ENCODE peak calls at places on chromosomes 2 and 18, in six cellular contexts. F is NCI-H1105, R is H4, D is substantia nigra, M is upper lobe of right lung, K is naive B cell. G is an unnamed sample.

GRCh38 chr18:23593720-23594119 is 7.4 kb upstream of the NPC1 start:
- DNase-seq in D (no peak), F (no peak), M (no peak), R (peak), K (no peak), G (no peak)

GRCh38 chr2:202147775-202148174 is 74.7 kb downstream of the KIAA2012 start:
- DNase-seq in D (no peak), K (no peak), M (no peak), F (no peak), R (no peak), G (no peak)

GRCh38 chr2:207768891-207769596 is 662 bp downstream of the FZD5 start:
- DNase-seq in M (peak), R (no peak), F (no peak), K (peak), D (no peak), G (peak)

GRCh38 chr2:63488118-63488713 is 100.1 kb downstream of the WDPCP start:
- DNase-seq in D (peak), F (no peak), R (peak), M (no peak), K (no peak), G (no peak)

GRCh38 chr2:223010641-223011040 is 41.3 kb upstream of the KCNE4 start:
- DNase-seq in R (no peak), M (no peak), K (no peak), D (no peak), F (no peak), G (no peak)

GRCh38 chr18:50158866-50159653 is 35.9 kb downstream of the MYO5B start:
- DNase-seq in D (no peak), K (no peak), F (peak), R (no peak), M (no peak), G (peak)

GRCh38 chr18:24368749-24369148 is 28.9 kb downstream of the OSBPL1A start:
- DNase-seq in R (no peak), D (no peak), F (no peak), M (no peak), K (no peak), G (no peak)

GRCh38 chr2:54597153-54597827 is 126.2 kb upstream of the EML6 start:
- DNase-seq in K (no peak), F (peak), M (no peak), R (no peak), D (no peak), G (no peak)

GRCh38 chr18:23565916-23566547 is 20.3 kb downstream of the NPC1 start:
- DNase-seq in K (no peak), M (no peak), F (no peak), D (no peak), R (no peak), G (no peak)

GRCh38 chr2:32485399-32485798 is 128.6 kb downstream of the BIRC6 start:
- DNase-seq in R (no peak), F (no peak), K (no peak), M (no peak), D (no peak), G (no peak)

GRCh38 chr18:44870631-44871502 is 190.2 kb downstream of the SETBP1 start:
- DNase-seq in M (no peak), F (no peak), D (no peak), R (no peak), K (no peak), G (no peak)

GRCh38 chr2:23478087-23478932 is 93.3 kb downstream of the KLHL29 start:
- DNase-seq in R (no peak), M (peak), F (no peak), K (no peak), D (no peak), G (no peak)

GRCh38 chr2:63648632-63649031 is 59.9 kb downstream of the MDH1 start:
- DNase-seq in D (no peak), K (no peak), R (no peak), F (no peak), M (no peak), G (no peak)

GRCh38 chr18:27762054-27762453 is 414.9 kb downstream of the CDH2 start:
- DNase-seq in F (no peak), K (no peak), D (no peak), M (no peak), R (no peak), G (no peak)

GRCh38 chr2:5285891-5286290 is 406.3 kb upstream of the SOX11 start:
- DNase-seq in K (no peak), R (no peak), D (no peak), F (no peak), M (no peak), G (no peak)

G was measured in NCI-H748 treated with DMSO at 0.1 percent for 48 hours.